ENCODE peak calls at places on chromosomes 11 and 22, in four cellular contexts. One of them, this sample, is unnamed.
A peak's percentile ranks its signal among the peaks of the same experiment; 100 is the strongest.

GRCh38 chr22:47192651-47193437 is 430.4 kb downstream of the TBC1D22A start:
- DNase-seq in stimulated activated naive CD8-positive, alpha-beta T cell treated with anti-CD3 and anti-CD28 coated beads, Interleukin-15, Interleukin-2, amounts not matched to agents 100 U/mL and 50 U/mL, for 24 hours: peak; percentile 21
- DNase-seq in activated T-cell treated with anti-CD3 and anti-CD28 coated beads, Interleukin-2, amount 50 U/mL, for 72 hours: peak; percentile 12
- DNase-seq in EL: no peak
- DNase-seq in this sample: no peak

GRCh38 chr11:127003260-127003981 is 2.9 kb upstream of the KIRREL3 start:
- DNase-seq in stimulated activated naive CD8-positive, alpha-beta T cell treated with anti-CD3 and anti-CD28 coated beads, Interleukin-15, Interleukin-2, amounts not matched to agents 100 U/mL and 50 U/mL, for 24 hours: peak; percentile 12
- DNase-seq in EL: peak; percentile 81
- DNase-seq in activated T-cell treated with anti-CD3 and anti-CD28 coated beads, Interleukin-2, amount 50 U/mL, for 72 hours: peak; percentile 2
- DNase-seq in this sample: no peak

GRCh38 chr22:48651036-48651890 is 1176.4 kb downstream of the BRD1 start:
- DNase-seq in activated T-cell treated with anti-CD3 and anti-CD28 coated beads, Interleukin-2, amount 50 U/mL, for 72 hours: no peak
- DNase-seq in EL: no peak
- DNase-seq in stimulated activated naive CD8-positive, alpha-beta T cell treated with anti-CD3 and anti-CD28 coated beads, Interleukin-15, Interleukin-2, amounts not matched to agents 100 U/mL and 50 U/mL, for 24 hours: no peak
- DNase-seq in this sample: no peak

GRCh38 chr11:115488945-115489344 is 15.3 kb downstream of the CADM1 start:
- DNase-seq in stimulated activated naive CD8-positive, alpha-beta T cell treated with anti-CD3 and anti-CD28 coated beads, Interleukin-15, Interleukin-2, amounts not matched to agents 100 U/mL and 50 U/mL, for 24 hours: no peak
- DNase-seq in EL: peak; percentile 47
- DNase-seq in activated T-cell treated with anti-CD3 and anti-CD28 coated beads, Interleukin-2, amount 50 U/mL, for 72 hours: no peak
- DNase-seq in this sample: no peak

GRCh38 chr11:76648929-76649328 is 21.6 kb downstream of the LRRC32 start:
- DNase-seq in EL: no peak
- DNase-seq in stimulated activated naive CD8-positive, alpha-beta T cell treated with anti-CD3 and anti-CD28 coated beads, Interleukin-15, Interleukin-2, amounts not matched to agents 100 U/mL and 50 U/mL, for 24 hours: no peak
- DNase-seq in activated T-cell treated with anti-CD3 and anti-CD28 coated beads, Interleukin-2, amount 50 U/mL, for 72 hours: no peak
- DNase-seq in this sample: no peak

GRCh38 chr11:47609675-47610074 is 15.5 kb upstream of the C1QTNF4 start:
- DNase-seq in stimulated activated naive CD8-positive, alpha-beta T cell treated with anti-CD3 and anti-CD28 coated beads, Interleukin-15, Interleukin-2, amounts not matched to agents 100 U/mL and 50 U/mL, for 24 hours: no peak
- DNase-seq in activated T-cell treated with anti-CD3 and anti-CD28 coated beads, Interleukin-2, amount 50 U/mL, for 72 hours: no peak
- DNase-seq in EL: no peak
- DNase-seq in this sample: no peak

GRCh38 chr11:72718101-72718501 is 34.1 kb downstream of the ARAP1 start:
- DNase-seq in EL: no peak
- DNase-seq in activated T-cell treated with anti-CD3 and anti-CD28 coated beads, Interleukin-2, amount 50 U/mL, for 72 hours: no peak
- DNase-seq in stimulated activated naive CD8-positive, alpha-beta T cell treated with anti-CD3 and anti-CD28 coated beads, Interleukin-15, Interleukin-2, amounts not matched to agents 100 U/mL and 50 U/mL, for 24 hours: no peak
- DNase-seq in this sample: peak; percentile 70

GRCh38 chr11:1221848-1222311 is 986 bp upstream of the MUC5B start:
- DNase-seq in activated T-cell treated with anti-CD3 and anti-CD28 coated beads, Interleukin-2, amount 50 U/mL, for 72 hours: no peak
- DNase-seq in stimulated activated naive CD8-positive, alpha-beta T cell treated with anti-CD3 and anti-CD28 coated beads, Interleukin-15, Interleukin-2, amounts not matched to agents 100 U/mL and 50 U/mL, for 24 hours: no peak
- DNase-seq in EL: no peak
- DNase-seq in this sample: peak; percentile 74

GRCh38 chr22:50675553-50676199 is 3.1 kb downstream of the SHANK3 start:
- DNase-seq in activated T-cell treated with anti-CD3 and anti-CD28 coated beads, Interleukin-2, amount 50 U/mL, for 72 hours: no peak
- DNase-seq in EL: no peak
- DNase-seq in stimulated activated naive CD8-positive, alpha-beta T cell treated with anti-CD3 and anti-CD28 coated beads, Interleukin-15, Interleukin-2, amounts not matched to agents 100 U/mL and 50 U/mL, for 24 hours: no peak
- DNase-seq in this sample: no peak

GRCh38 chr11:19080579-19080993 is 20.1 kb upstream of the MRGPRX2 start:
- DNase-seq in stimulated activated naive CD8-positive, alpha-beta T cell treated with anti-CD3 and anti-CD28 coated beads, Interleukin-15, Interleukin-2, amounts not matched to agents 100 U/mL and 50 U/mL, for 24 hours: no peak
- DNase-seq in EL: peak; percentile 73
- DNase-seq in activated T-cell treated with anti-CD3 and anti-CD28 coated beads, Interleukin-2, amount 50 U/mL, for 72 hours: no peak
- DNase-seq in this sample: peak; percentile 45

GRCh38 chr11:4467043-4467442 is 15.4 kb upstream of the OR52K1 start:
- DNase-seq in activated T-cell treated with anti-CD3 and anti-CD28 coated beads, Interleukin-2, amount 50 U/mL, for 72 hours: no peak
- DNase-seq in EL: no peak
- DNase-seq in stimulated activated naive CD8-positive, alpha-beta T cell treated with anti-CD3 and anti-CD28 coated beads, Interleukin-15, Interleukin-2, amounts not matched to agents 100 U/mL and 50 U/mL, for 24 hours: no peak
- DNase-seq in this sample: no peak

GRCh38 chr11:62787005-62787759 is at the start of gene TMEM179B:
- DNase-seq in EL: peak; percentile 99
- DNase-seq in activated T-cell treated with anti-CD3 and anti-CD28 coated beads, Interleukin-2, amount 50 U/mL, for 72 hours: peak; percentile 99
- DNase-seq in stimulated activated naive CD8-positive, alpha-beta T cell treated with anti-CD3 and anti-CD28 coated beads, Interleukin-15, Interleukin-2, amounts not matched to agents 100 U/mL and 50 U/mL, for 24 hours: peak; percentile 99
- DNase-seq in this sample: peak; percentile 97

GRCh38 chr11:119460582-119460981 is 37.6 kb upstream of the THY1 start:
- DNase-seq in stimulated activated naive CD8-positive, alpha-beta T cell treated with anti-CD3 and anti-CD28 coated beads, Interleukin-15, Interleukin-2, amounts not matched to agents 100 U/mL and 50 U/mL, for 24 hours: no peak
- DNase-seq in EL: no peak
- DNase-seq in activated T-cell treated with anti-CD3 and anti-CD28 coated beads, Interleukin-2, amount 50 U/mL, for 72 hours: no peak
- DNase-seq in this sample: no peak

GRCh38 chr22:29762263-29762662 is 4.5 kb downstream of the ZMAT5 start:
- DNase-seq in activated T-cell treated with anti-CD3 and anti-CD28 coated beads, Interleukin-2, amount 50 U/mL, for 72 hours: no peak
- DNase-seq in stimulated activated naive CD8-positive, alpha-beta T cell treated with anti-CD3 and anti-CD28 coated beads, Interleukin-15, Interleukin-2, amounts not matched to agents 100 U/mL and 50 U/mL, for 24 hours: no peak
- DNase-seq in EL: no peak
- DNase-seq in this sample: no peak

GRCh38 chr22:38203090-38203810 is 1.5 kb downstream of the MAFF start:
- DNase-seq in activated T-cell treated with anti-CD3 and anti-CD28 coated beads, Interleukin-2, amount 50 U/mL, for 72 hours: peak; percentile 44
- DNase-seq in EL: peak; percentile 61
- DNase-seq in stimulated activated naive CD8-positive, alpha-beta T cell treated with anti-CD3 and anti-CD28 coated beads, Interleukin-15, Interleukin-2, amounts not matched to agents 100 U/mL and 50 U/mL, for 24 hours: peak; percentile 48
- DNase-seq in this sample: peak; percentile 87

GRCh38 chr11:86459682-86460460 is 85.2 kb downstream of the CCDC81 start:
- DNase-seq in EL: peak; percentile 97
- DNase-seq in stimulated activated naive CD8-positive, alpha-beta T cell treated with anti-CD3 and anti-CD28 coated beads, Interleukin-15, Interleukin-2, amounts not matched to agents 100 U/mL and 50 U/mL, for 24 hours: no peak
- DNase-seq in activated T-cell treated with anti-CD3 and anti-CD28 coated beads, Interleukin-2, amount 50 U/mL, for 72 hours: no peak
- DNase-seq in this sample: no peak

GRCh38 chr11:31810779-31811647 is at the start of gene PAX6:
- DNase-seq in EL: peak; percentile 63
- DNase-seq in activated T-cell treated with anti-CD3 and anti-CD28 coated beads, Interleukin-2, amount 50 U/mL, for 72 hours: peak; percentile 63
- DNase-seq in stimulated activated naive CD8-positive, alpha-beta T cell treated with anti-CD3 and anti-CD28 coated beads, Interleukin-15, Interleukin-2, amounts not matched to agents 100 U/mL and 50 U/mL, for 24 hours: peak; percentile 52
- DNase-seq in this sample: peak; percentile 80

GRCh38 chr11:16367252-16367651 is 10.9 kb upstream of the SOX6 start:
- DNase-seq in stimulated activated naive CD8-positive, alpha-beta T cell treated with anti-CD3 and anti-CD28 coated beads, Interleukin-15, Interleukin-2, amounts not matched to agents 100 U/mL and 50 U/mL, for 24 hours: no peak
- DNase-seq in activated T-cell treated with anti-CD3 and anti-CD28 coated beads, Interleukin-2, amount 50 U/mL, for 72 hours: no peak
- DNase-seq in EL: no peak
- DNase-seq in this sample: no peak

This sample was measured in left lung.